ENCODE peak calls at places on chromosomes 6 and 20, in seven cellular contexts. K is Panc1, T is gastrocnemius medialis, A is PC-3, N is heart right ventricle, Y is right cardiac atrium, F is body of pancreas. L is an unnamed sample.

GRCh38 chr20:11958852-11959251 is 41.2 kb downstream of the BTBD3 start:
- ATAC-seq in K (no peak), T (no peak), A (no peak), N (no peak), Y (no peak), F (no peak), L (no peak)

GRCh38 chr6:53916804-53917463 is 122.1 kb downstream of the LRRC1 start:
- ATAC-seq in K (no peak), T (no peak), A (no peak), N (no peak), Y (no peak), F (no peak), L (no peak)

GRCh38 chr6:7230327-7230691 is 82.7 kb downstream of the SSR1 start:
- ATAC-seq in K (no peak), T (no peak), A (no peak), N (no peak), Y (no peak), F (no peak), L (no peak)

GRCh38 chr20:37734228-37734980 is 40.6 kb downstream of the CTNNBL1 start:
- ATAC-seq in K (no peak), T (no peak), A (no peak), N (peak; percentile 18), Y (peak; percentile 56), F (no peak), L (no peak)

GRCh38 chr6:7410801-7411200 is 21.2 kb downstream of the RIOK1 start:
- ATAC-seq in K (no peak), T (no peak), A (no peak), N (no peak), Y (no peak), F (no peak), L (no peak)

GRCh38 chr6:24228681-24229255 is 102.8 kb downstream of the NRSN1 start:
- ATAC-seq in K (no peak), T (no peak), A (no peak), N (peak; percentile 46), Y (peak; percentile 37), F (peak; percentile 47), L (peak; percentile 39)

GRCh38 chr20:32077192-32077591 is 25.1 kb downstream of the HCK start:
- ATAC-seq in K (no peak), T (no peak), A (no peak), N (peak; percentile 29), Y (no peak), F (no peak), L (no peak)

GRCh38 chr6:40295251-40295949 is 291.8 kb downstream of the LRFN2 start:
- ATAC-seq in K (no peak), T (no peak), A (no peak), N (no peak), Y (no peak), F (no peak), L (no peak)

GRCh38 chr6:110534731-110535164 is 58.3 kb upstream of the SLC22A16 start:
- ATAC-seq in K (peak; percentile 58), T (no peak), A (peak; percentile 19), N (no peak), Y (peak; percentile 35), F (no peak), L (no peak)

GRCh38 chr6:33000053-33000452 is 9.3 kb downstream of the HLA-DOA start:
- ATAC-seq in K (peak; percentile 78), T (no peak), A (peak; percentile 53), N (no peak), Y (no peak), F (no peak), L (no peak)

GRCh38 chr6:111559193-111560097 is 46.2 kb downstream of the TRAF3IP2 start:
- ATAC-seq in K (no peak), T (peak; percentile 59), A (no peak), N (peak; percentile 73), Y (peak; percentile 77), F (peak; percentile 73), L (peak; percentile 79)

GRCh38 chr6:99618649-99619408 is 12.2 kb downstream of the PRDM13 start:
- ATAC-seq in K (no peak), T (no peak), A (no peak), N (no peak), Y (no peak), F (no peak), L (no peak)

GRCh38 chr6:30962716-30963115 is 20.8 kb upstream of the MUC21 start:
- ATAC-seq in K (no peak), T (no peak), A (no peak), N (no peak), Y (no peak), F (no peak), L (no peak)

GRCh38 chr6:30966154-30966553 is 17.4 kb upstream of the MUC21 start:
- ATAC-seq in K (no peak), T (no peak), A (no peak), N (no peak), Y (no peak), F (no peak), L (no peak)

GRCh38 chr6:30963641-30964040 is 19.9 kb upstream of the MUC21 start:
- ATAC-seq in K (no peak), T (no peak), A (peak; percentile 59), N (no peak), Y (no peak), F (peak; percentile 77), L (no peak)

GRCh38 chr6:30964075-30964474 is 19.4 kb upstream of the MUC21 start:
- ATAC-seq in K (no peak), T (no peak), A (no peak), N (no peak), Y (no peak), F (peak; percentile 30), L (no peak)

GRCh38 chr6:30965140-30965601 is 18.3 kb upstream of the MUC21 start:
- ATAC-seq in K (no peak), T (no peak), A (no peak), N (no peak), Y (no peak), F (no peak), L (no peak)
- H3K27me3 ChIP-seq in K (no peaks in the 10 kb centered on the region), T (no peaks in the 10 kb centered on the region), A (no peaks in the 10 kb centered on the region), N (no peaks in the 10 kb centered on the region), Y (no peaks in the 10 kb centered on the region), F (no peaks in the 10 kb centered on the region), L (peaks cover 26% of the 10 kb centered on the region)

GRCh38 chr20:53927990-53928389 is 142.4 kb downstream of the BCAS1 start:
- ATAC-seq in K (no peak), T (no peak), A (no peak), N (no peak), Y (no peak), F (no peak), L (no peak)

GRCh38 chr20:53930651-53931504 is 139.5 kb downstream of the BCAS1 start:
- ATAC-seq in K (no peak), T (no peak), A (peak; percentile 14), N (no peak), Y (no peak), F (no peak), L (no peak)

GRCh38 chr20:53931597-53931996 is 138.8 kb downstream of the BCAS1 start:
- ATAC-seq in K (no peak), T (no peak), A (no peak), N (no peak), Y (no peak), F (no peak), L (no peak)

GRCh38 chr20:53929399-53929798 is 141.0 kb downstream of the BCAS1 start:
- ATAC-seq in K (no peak), T (no peak), A (no peak), N (no peak), Y (no peak), F (no peak), L (no peak)

GRCh38 chr20:53929974-53930650 is 140.3 kb downstream of the BCAS1 start:
- ATAC-seq in K (no peak), T (no peak), A (no peak), N (no peak), Y (no peak), F (no peak), L (no peak)
- H3K4me1 ChIP-seq in K (peaks cover 52% of the 10 kb centered on the region), T (peaks cover 6% of the 10 kb centered on the region), A (peaks cover 44% of the 10 kb centered on the region), N (peaks cover 40% of the 10 kb centered on the region), Y (peaks cover 3% of the 10 kb centered on the region), F (peaks cover 10% of the 10 kb centered on the region), L (peaks cover 17% of the 10 kb centered on the region)

DNA sequence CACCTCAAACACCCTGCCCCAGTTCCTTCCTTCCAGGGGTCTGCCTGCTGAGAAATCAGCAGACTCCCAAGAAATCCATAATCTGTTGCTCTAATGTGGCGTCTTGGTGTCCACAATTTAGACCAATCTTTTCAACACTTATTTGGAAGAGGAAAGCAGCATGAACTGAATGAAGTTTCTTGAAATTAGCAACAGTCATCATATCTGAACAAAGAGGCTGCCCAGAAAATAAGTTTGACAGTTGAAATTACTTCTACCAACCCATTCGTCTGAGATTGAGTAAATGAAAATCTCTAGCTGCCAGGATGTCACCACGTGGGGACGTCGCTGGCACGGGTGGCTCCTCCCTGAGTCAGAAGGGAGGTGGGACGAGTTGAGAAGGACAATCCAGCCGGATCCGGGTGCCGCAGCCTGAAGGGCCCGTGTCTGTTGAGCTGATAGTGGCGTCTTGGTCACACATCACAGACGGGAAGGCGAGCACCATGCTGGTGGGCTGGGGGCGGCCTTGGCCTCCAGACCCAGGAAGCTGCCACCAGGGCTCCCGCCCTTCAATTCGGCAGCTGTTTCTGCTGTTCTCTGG is 400.9 kb downstream of the TAF4 start:
- ATAC-seq in K (no peak), T (no peak), A (no peak), N (no peak), Y (peak; percentile 49), F (no peak), L (no peak)
- H3K27me3 ChIP-seq in K (peaks cover 3% of the 10 kb centered on the region), T (no peaks in the 10 kb centered on the region), A (peaks cover 98% of the 10 kb centered on the region), N (peaks cover 20% of the 10 kb centered on the region), Y (no peaks in the 10 kb centered on the region), F (no peaks in the 10 kb centered on the region), L (peaks cover 73% of the 10 kb centered on the region)

GRCh38 chr20:6702144-6702543 is 65.3 kb upstream of the BMP2 start:
- ATAC-seq in K (no peak), T (no peak), A (no peak), N (no peak), Y (no peak), F (no peak), L (no peak)

GRCh38 chr20:6699931-6700562 is 67.4 kb upstream of the BMP2 start:
- ATAC-seq in K (no peak), T (no peak), A (no peak), N (no peak), Y (no peak), F (no peak), L (no peak)

GRCh38 chr20:6698723-6699122 is 68.8 kb upstream of the BMP2 start:
- ATAC-seq in K (no peak), T (no peak), A (no peak), N (no peak), Y (no peak), F (no peak), L (no peak)

GRCh38 chr20:6703047-6703446 is 64.4 kb upstream of the BMP2 start:
- ATAC-seq in K (no peak), T (no peak), A (no peak), N (no peak), Y (no peak), F (no peak), L (no peak)

DNA sequence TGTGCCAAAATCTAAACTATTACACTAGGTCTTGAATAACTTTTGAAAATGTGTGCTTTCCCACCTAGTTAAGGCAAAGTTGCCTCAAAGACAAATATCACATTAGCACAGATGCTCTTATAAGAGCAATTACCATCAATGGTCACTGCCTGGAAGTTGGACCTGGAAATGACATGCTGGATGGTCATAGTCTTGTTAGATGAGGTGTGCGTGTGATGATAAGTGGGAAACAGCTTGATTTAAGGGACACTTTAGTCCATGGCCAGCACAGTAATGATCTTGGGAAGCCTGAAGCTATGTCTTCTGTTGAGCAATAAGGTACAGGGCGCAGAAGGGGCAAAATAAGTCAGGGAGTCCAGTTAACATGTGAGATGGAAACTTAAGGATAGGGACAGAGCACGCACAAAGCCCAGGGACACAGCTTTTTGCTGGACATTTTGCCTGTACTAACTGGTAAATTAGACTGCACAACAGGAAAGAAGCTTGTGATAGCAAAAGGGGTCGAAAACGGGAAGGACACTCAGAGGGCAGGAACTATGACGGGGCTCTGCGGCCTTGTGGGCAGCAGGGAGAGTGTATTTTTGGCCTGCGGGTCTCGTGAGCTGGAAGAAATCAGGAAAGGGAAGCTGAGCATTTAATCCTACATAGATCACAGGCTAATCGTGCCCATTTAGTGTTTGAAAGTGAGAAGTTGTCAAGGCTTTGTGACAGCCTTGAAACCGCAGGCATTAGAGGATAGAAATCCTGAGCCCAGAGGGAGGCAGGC is 66.7 kb upstream of the BMP2 start:
- ATAC-seq in K (no peak), T (no peak), A (no peak), N (peak; percentile 68), Y (peak; percentile 64), F (no peak), L (peak; percentile 55)
- H3K4me1 ChIP-seq in K (no peaks in the 10 kb centered on the region), T (no peaks in the 10 kb centered on the region), A (peaks cover 58% of the 10 kb centered on the region), N (peaks cover 32% of the 10 kb centered on the region), Y (peaks cover 2% of the 10 kb centered on the region), F (peaks cover 62% of the 10 kb centered on the region), L (peaks cover 4% of the 10 kb centered on the region)